ENCODE peak calls at places on chromosome 5, in six cellular contexts. X is effector memory CD4-positive, alpha-beta T cell; S is right cardiac atrium; E is astrocyte; Z is CD4-positive, alpha-beta memory T cell; U is heart left ventricle. T is an unnamed sample.

GRCh38 chr5:146284016-146284415 is 54.6 kb upstream of the POU4F3 start:
- DNase-seq in X (no peak), S (no peak), E (no peak), Z (no peak), U (no peak), T (no peak)

GRCh38 chr5:143687604-143688003 is 124.4 kb upstream of the HMHB1 start:
- DNase-seq in X (no peak), S (no peak), E (no peak), Z (no peak), U (no peak), T (no peak)

GRCh38 chr5:40570408-40571129 is 109.1 kb upstream of the PTGER4 start:
- DNase-seq in X (no peak), S (no peak), E (peak; percentile 72), Z (no peak), U (no peak), T (no peak)

GRCh38 chr5:139670369-139671095 is 22.4 kb downstream of the CXXC5 start:
- DNase-seq in X (no peak), S (no peak), E (peak; percentile 68), Z (no peak), U (no peak), T (no peak)

GRCh38 chr5:3155029-3155428 is 403.6 kb upstream of the IRX2 start:
- DNase-seq in X (no peak), S (no peak), E (no peak), Z (no peak), U (no peak), T (no peak)

GRCh38 chr5:157574456-157575095 is 999 bp downstream of the ADAM19 start:
- DNase-seq in X (no peak), S (peak; percentile 60), E (no peak), Z (peak; percentile 47), U (peak; percentile 68), T (peak; percentile 36)

GRCh38 chr5:14510156-14510734 is 71.3 kb upstream of the OTULINL start:
- DNase-seq in X (no peak), S (no peak), E (no peak), Z (no peak), U (no peak), T (no peak)

GRCh38 chr5:101024299-101024698 is 121.2 kb upstream of the ST8SIA4 start:
- DNase-seq in X (no peak), S (no peak), E (no peak), Z (no peak), U (no peak), T (no peak)

GRCh38 chr5:59354811-59355210 is 538.7 kb downstream of the PDE4D start:
- DNase-seq in X (no peak), S (no peak), E (no peak), Z (no peak), U (no peak), T (no peak)

GRCh38 chr5:122078116-122078865 is at the start of gene LOX:
- DNase-seq in X (no peak), S (peak; percentile 86), E (peak; percentile 98), Z (no peak), U (peak; percentile 81), T (peak; percentile 34)

GRCh38 chr5:87541668-87542067 is 128.9 kb upstream of the CCNH start:
- DNase-seq in X (no peak), S (no peak), E (no peak), Z (no peak), U (no peak), T (no peak)

GRCh38 chr5:159223469-159223868 is 14.1 kb upstream of the RNF145 start:
- DNase-seq in X (no peak), S (peak; percentile 31), E (no peak), Z (no peak), U (no peak), T (no peak)

GRCh38 chr5:54329731-54330709 is 19.6 kb upstream of the ARL15 start:
- DNase-seq in X (no peak), S (no peak), E (peak; percentile 99), Z (no peak), U (no peak), T (no peak)

GRCh38 chr5:178386532-178386931 is 153.9 kb upstream of the PHYKPL start:
- DNase-seq in X (no peak), S (no peak), E (no peak), Z (no peak), U (no peak), T (no peak)

GRCh38 chr5:93584531-93585053 is 1.6 kb downstream of the NR2F1 start:
- DNase-seq in X (no peak), S (no peak), E (no peak), Z (no peak), U (no peak), T (no peak)

GRCh38 chr5:120388016-120388781 is 75.9 kb upstream of the PRR16 start:
- DNase-seq in X (no peak), S (no peak), E (peak; percentile 91), Z (no peak), U (no peak), T (no peak)

GRCh38 chr5:1106385-1107166 is 5.3 kb downstream of the SLC12A7 start:
- DNase-seq in X (no peak), S (no peak), E (no peak), Z (no peak), U (no peak), T (no peak)

GRCh38 chr5:35162848-35163770 is 67.2 kb downstream of the PRLR start:
- DNase-seq in X (no peak), S (no peak), E (no peak), Z (no peak), U (no peak), T (no peak)

DNA sequence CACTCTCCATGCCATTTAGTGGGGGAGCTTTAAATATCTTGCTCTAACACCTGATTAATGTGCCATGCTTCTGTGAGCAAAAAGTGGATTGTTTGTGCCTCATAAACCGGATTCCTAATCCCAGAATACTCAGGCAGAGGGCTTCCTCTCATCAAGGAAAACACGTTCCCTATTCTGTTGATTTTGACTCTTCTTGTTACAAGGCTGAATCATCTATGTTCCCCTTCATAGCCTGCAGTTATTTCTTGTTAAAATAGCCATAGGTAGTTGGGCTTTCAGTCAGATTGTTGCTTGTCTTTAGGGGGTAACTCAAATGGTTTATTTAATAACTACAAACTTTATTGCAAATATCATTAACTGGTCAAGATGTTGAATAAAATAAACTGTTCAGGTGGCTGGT is 26.6 kb downstream of the ROPN1L start:
- DNase-seq in X (no peak), S (no peak), E (no peak), Z (no peak), U (no peak), T (no peak)
- H3K27ac ChIP-seq in X (no peak overlapping the region), S (no peak overlapping the region), E (peak overlapping the region; percentile 59), Z (no peak overlapping the region), U (no peak overlapping the region), T (no peak overlapping the region)

GRCh38 chr5:134432677-134433359 is 21.1 kb upstream of the CDKN2AIPNL start:
- DNase-seq in X (no peak), S (no peak), E (peak; percentile 38), Z (no peak), U (no peak), T (no peak)

GRCh38 chr5:134430001-134430569 is 18.4 kb upstream of the CDKN2AIPNL start:
- DNase-seq in X (no peak), S (no peak), E (no peak), Z (no peak), U (no peak), T (no peak)

GRCh38 chr5:134435525-134435924 is 23.8 kb upstream of the CDKN2AIPNL start:
- DNase-seq in X (no peak), S (no peak), E (peak; percentile 73), Z (no peak), U (no peak), T (no peak)

GRCh38 chr5:134436523-134437339 is 25.1 kb upstream of the CDKN2AIPNL start:
- DNase-seq in X (peak; percentile 31), S (peak; percentile 75), E (peak; percentile 96), Z (peak; percentile 79), U (peak; percentile 79), T (peak; percentile 70)

GRCh38 chr5:134432174-134432573 is 20.5 kb upstream of the CDKN2AIPNL start:
- DNase-seq in X (no peak), S (no peak), E (no peak), Z (no peak), U (no peak), T (no peak)
- H3K4me1 ChIP-seq in X (peaks cover 6% of the 10 kb centered on the region), S (no peaks in the 10 kb centered on the region), E (peaks cover 12% of the 10 kb centered on the region), Z (peaks cover 10% of the 10 kb centered on the region), U (peaks cover 12% of the 10 kb centered on the region), T (peaks cover 10% of the 10 kb centered on the region)

GRCh38 chr5:168086736-168087135 is 204.7 kb upstream of the WWC1 start:
- DNase-seq in X (no peak), S (no peak), E (no peak), Z (no peak), U (no peak), T (no peak)
- H3K27ac ChIP-seq in X (no peak overlapping the region), S (no peak overlapping the region), E (no peak overlapping the region), Z (no peak overlapping the region), U (no peak overlapping the region), T (no peak overlapping the region)

GRCh38 chr5:172411423-172412111 is 42.8 kb downstream of the SH3PXD2B start:
- DNase-seq in X (no peak), S (peak; percentile 45), E (no peak), Z (no peak), U (peak; percentile 72), T (no peak)

GRCh38 chr5:172410160-172410559 is 44.2 kb downstream of the SH3PXD2B start:
- DNase-seq in X (no peak), S (no peak), E (peak; percentile 86), Z (no peak), U (no peak), T (no peak)

GRCh38 chr5:172413601-172414000 is 40.7 kb downstream of the SH3PXD2B start:
- DNase-seq in X (no peak), S (no peak), E (peak; percentile 52), Z (no peak), U (no peak), T (no peak)

GRCh38 chr5:172412724-172413260 is 41.5 kb downstream of the SH3PXD2B start:
- DNase-seq in X (no peak), S (peak; percentile 96), E (peak; percentile 99), Z (no peak), U (peak; percentile 92), T (peak; percentile 88)

GRCh38 chr5:172410839-172411238 is 43.5 kb downstream of the SH3PXD2B start:
- DNase-seq in X (no peak), S (no peak), E (peak; percentile 67), Z (no peak), U (no peak), T (no peak)
- H3K4me1 ChIP-seq in X (no peaks in the 10 kb centered on the region), S (peaks cover 4% of the 10 kb centered on the region), E (peaks cover 58% of the 10 kb centered on the region), Z (no peaks in the 10 kb centered on the region), U (no peaks in the 10 kb centered on the region), T (peaks cover 33% of the 10 kb centered on the region)

DNA sequence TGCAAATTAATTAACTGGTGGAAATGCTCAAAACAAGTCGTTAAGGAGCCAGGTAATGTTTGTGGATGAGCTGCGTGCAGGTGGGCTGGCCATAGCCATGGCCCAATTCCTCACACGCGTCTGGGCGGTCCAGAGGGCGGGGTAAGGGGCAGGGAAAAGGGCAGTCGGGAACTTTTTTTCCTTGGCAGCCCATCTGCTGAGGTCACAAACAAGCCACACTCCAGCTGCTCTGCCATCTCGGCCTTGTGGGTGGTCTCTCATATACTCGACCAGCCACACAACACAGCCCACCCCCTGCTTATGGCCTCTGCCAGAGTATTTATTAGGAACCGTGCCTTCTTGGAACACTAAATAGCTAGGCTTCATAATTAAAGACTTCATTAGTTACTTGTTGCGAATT is 98.4 kb upstream of the LHFPL2 start:
- DNase-seq in X (no peak), S (no peak), E (no peak), Z (no peak), U (no peak), T (no peak)
- H3K27ac ChIP-seq in X (no peak overlapping the region), S (no peak overlapping the region), E (peak overlapping the region; percentile 82), Z (no peak overlapping the region), U (no peak overlapping the region), T (no peak overlapping the region)

T was measured in heart right ventricle.